ENCODE peak calls at places on chromosomes 12 and 14, in four cellular contexts. One of them, this sample, is unnamed.

GRCh38 chr12:1791104-1791927 is 29.0 kb upstream of the LRTM2 start:
- DNase-seq in fibroblast of lung: peak; percentile 76
- DNase-seq in left ventricle myocardium inferior: no peak
- DNase-seq in nephron progenitor cell: peak; percentile 48
- DNase-seq in this sample: peak; percentile 70

GRCh38 chr14:59215353-59215752 is 26.9 kb downstream of the DAAM1 start:
- DNase-seq in fibroblast of lung: peak; percentile 91
- DNase-seq in nephron progenitor cell: no peak
- DNase-seq in left ventricle myocardium inferior: peak; percentile 80
- DNase-seq in this sample: no peak

GRCh38 chr12:63151898-63152700 is 1.1 kb upstream of the AVPR1A start:
- DNase-seq in nephron progenitor cell: peak; percentile 67
- DNase-seq in left ventricle myocardium inferior: peak; percentile 20
- DNase-seq in fibroblast of lung: peak; percentile 42
- DNase-seq in this sample: peak; percentile 55

GRCh38 chr12:109682708-109683060 is 30.9 kb upstream of the FAM222A start:
- DNase-seq in fibroblast of lung: no peak
- DNase-seq in left ventricle myocardium inferior: no peak
- DNase-seq in nephron progenitor cell: no peak
- DNase-seq in this sample: no peak

GRCh38 chr12:101064721-101065120 is 145.3 kb downstream of the SLC5A8 start:
- DNase-seq in fibroblast of lung: no peak
- DNase-seq in left ventricle myocardium inferior: no peak
- DNase-seq in nephron progenitor cell: no peak
- DNase-seq in this sample: no peak

GRCh38 chr12:110574044-110574443 is 9.1 kb downstream of the PPTC7 start:
- DNase-seq in fibroblast of lung: no peak
- DNase-seq in left ventricle myocardium inferior: no peak
- DNase-seq in nephron progenitor cell: no peak
- DNase-seq in this sample: no peak

GRCh38 chr12:67069451-67070306 is 199.5 kb upstream of the CAND1 start:
- DNase-seq in left ventricle myocardium inferior: peak; percentile 28
- DNase-seq in fibroblast of lung: no peak
- DNase-seq in nephron progenitor cell: peak; percentile 73
- DNase-seq in this sample: peak; percentile 57

GRCh38 chr14:67493092-67493717 is 4.7 kb upstream of the TMEM229B start:
- DNase-seq in fibroblast of lung: no peak
- DNase-seq in nephron progenitor cell: no peak
- DNase-seq in left ventricle myocardium inferior: no peak
- DNase-seq in this sample: no peak

GRCh38 chr12:83619973-83620372 is 933.3 kb downstream of the TMTC2 start:
- DNase-seq in left ventricle myocardium inferior: no peak
- DNase-seq in nephron progenitor cell: no peak
- DNase-seq in fibroblast of lung: no peak
- DNase-seq in this sample: no peak

GRCh38 chr12:27696293-27696652 is at the start of gene REP15:
- DNase-seq in left ventricle myocardium inferior: no peak
- DNase-seq in fibroblast of lung: no peak
- DNase-seq in nephron progenitor cell: no peak
- DNase-seq in this sample: no peak

GRCh38 chr12:10562306-10562933 is 51.0 kb downstream of the MAGOHB start:
- DNase-seq in fibroblast of lung: peak; percentile 73
- DNase-seq in nephron progenitor cell: no peak
- DNase-seq in left ventricle myocardium inferior: no peak
- DNase-seq in this sample: peak; percentile 42

GRCh38 chr14:99234982-99235491 is 37.0 kb downstream of the BCL11B start:
- DNase-seq in fibroblast of lung: no peak
- DNase-seq in left ventricle myocardium inferior: no peak
- DNase-seq in nephron progenitor cell: peak; percentile 76
- DNase-seq in this sample: no peak

GRCh38 chr12:121762269-121762668 is 31.2 kb downstream of the RHOF start:
- DNase-seq in fibroblast of lung: peak; percentile 57
- DNase-seq in nephron progenitor cell: no peak
- DNase-seq in left ventricle myocardium inferior: no peak
- DNase-seq in this sample: no peak

GRCh38 chr14:101187816-101188570 is 284.5 kb upstream of the RTL1 start:
- DNase-seq in left ventricle myocardium inferior: no peak
- DNase-seq in nephron progenitor cell: no peak
- DNase-seq in fibroblast of lung: no peak
- DNase-seq in this sample: no peak

GRCh38 chr12:15893260-15893659 is 11.1 kb downstream of the STRAP start:
- DNase-seq in nephron progenitor cell: no peak
- DNase-seq in left ventricle myocardium inferior: no peak
- DNase-seq in fibroblast of lung: no peak
- DNase-seq in this sample: no peak

GRCh38 chr12:15887043-15887817 is 5.0 kb downstream of the STRAP start:
- DNase-seq in nephron progenitor cell: no peak
- DNase-seq in left ventricle myocardium inferior: no peak
- DNase-seq in fibroblast of lung: no peak
- DNase-seq in this sample: no peak

GRCh38 chr12:15897433-15897832 is 13.7 kb upstream of the DERA start:
- DNase-seq in fibroblast of lung: no peak
- DNase-seq in left ventricle myocardium inferior: no peak
- DNase-seq in nephron progenitor cell: no peak
- DNase-seq in this sample: no peak

DNA sequence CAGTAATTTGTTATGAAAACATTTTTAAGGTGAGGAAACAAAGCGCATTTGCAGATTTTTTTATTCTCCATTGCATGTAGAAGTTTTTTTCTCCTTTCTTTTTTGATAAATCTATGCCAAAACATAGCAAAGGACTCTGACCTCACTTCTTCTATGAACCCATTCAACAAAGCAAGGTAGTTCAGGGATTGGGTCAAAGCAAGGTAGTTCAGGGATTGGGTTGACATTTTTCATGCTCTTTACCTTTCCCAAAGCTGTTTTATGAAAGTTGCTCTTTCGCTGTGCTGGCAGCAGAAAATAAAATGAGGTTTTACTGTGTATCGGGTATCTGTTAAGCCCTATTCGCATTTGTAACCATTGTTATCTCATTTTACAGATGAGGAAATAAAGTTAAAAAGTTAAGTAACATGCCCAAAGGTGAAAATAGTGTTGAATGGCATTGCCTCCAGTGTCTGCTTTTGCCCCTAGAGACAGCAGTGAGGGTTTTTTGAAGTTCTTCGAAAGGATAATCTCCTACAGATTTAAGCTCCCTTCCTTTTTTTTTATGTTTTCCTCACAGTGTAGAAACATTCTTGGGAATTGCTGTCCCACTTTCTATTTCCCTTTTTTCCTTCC is 10.6 kb downstream of the STRAP start:
- DNase-seq in nephron progenitor cell: no peak
- DNase-seq in left ventricle myocardium inferior: no peak
- DNase-seq in fibroblast of lung: no peak
- DNase-seq in this sample: no peak
- TF ChIP-seq CTCF in nephron progenitor cell: no peak
- TF ChIP-seq CTCF in left ventricle myocardium inferior: no peak
- TF ChIP-seq CTCF in fibroblast of lung: no peak
- TF ChIP-seq CTCF in this sample: no peak

GRCh38 chr14:104893435-104894207 is 28.6 kb downstream of the CEP170B start:
- DNase-seq in left ventricle myocardium inferior: peak; percentile 14
- DNase-seq in fibroblast of lung: no peak
- DNase-seq in nephron progenitor cell: no peak
- DNase-seq in this sample: no peak

GRCh38 chr14:104895786-104896642 is 28.7 kb upstream of the PLD4 start:
- DNase-seq in fibroblast of lung: no peak
- DNase-seq in nephron progenitor cell: no peak
- DNase-seq in left ventricle myocardium inferior: peak; percentile 14
- DNase-seq in this sample: no peak

GRCh38 chr14:104894331-104895206 is 29.5 kb downstream of the CEP170B start:
- DNase-seq in nephron progenitor cell: no peak
- DNase-seq in fibroblast of lung: no peak
- DNase-seq in left ventricle myocardium inferior: peak; percentile 14
- DNase-seq in this sample: no peak

GRCh38 chr14:104897286-104898194 is 27.1 kb upstream of the PLD4 start:
- DNase-seq in left ventricle myocardium inferior: no peak
- DNase-seq in nephron progenitor cell: no peak
- DNase-seq in fibroblast of lung: no peak
- DNase-seq in this sample: peak; percentile 22

DNA sequence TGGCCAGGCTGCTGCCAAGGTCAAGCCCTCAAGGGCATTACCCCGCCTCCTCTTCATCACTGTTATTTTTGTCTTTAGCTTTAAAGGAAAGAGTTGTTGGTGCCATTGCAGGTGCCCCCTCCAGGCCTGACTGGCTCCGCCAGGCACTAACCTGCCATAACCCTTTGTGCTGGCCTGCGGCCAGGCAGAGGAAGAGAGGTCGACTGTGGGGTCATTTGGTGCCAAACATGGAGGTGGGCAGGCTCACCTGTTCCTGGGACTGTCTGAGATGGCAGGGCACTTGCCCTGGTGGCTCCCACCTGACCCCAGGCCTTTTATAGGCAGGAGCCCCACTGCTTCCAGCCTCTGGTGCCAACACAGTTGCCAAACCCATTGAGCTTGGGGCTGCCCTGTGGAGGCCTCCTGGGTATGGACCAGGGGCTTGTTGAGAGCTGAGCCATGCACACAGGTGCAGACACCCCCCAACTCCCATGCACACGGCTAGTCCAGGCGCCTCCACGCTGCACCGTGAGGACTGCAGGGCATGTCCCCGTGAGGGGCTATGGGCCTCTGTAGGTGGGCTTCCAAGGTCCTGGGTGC is 29.4 kb upstream of the PLD4 start:
- DNase-seq in left ventricle myocardium inferior: peak; percentile 15
- DNase-seq in nephron progenitor cell: no peak
- DNase-seq in fibroblast of lung: no peak
- DNase-seq in this sample: no peak
- TF ChIP-seq CTCF in left ventricle myocardium inferior: no peak
- TF ChIP-seq CTCF in nephron progenitor cell: no peak
- TF ChIP-seq CTCF in fibroblast of lung: no peak
- TF ChIP-seq CTCF in this sample: no peak

DNA sequence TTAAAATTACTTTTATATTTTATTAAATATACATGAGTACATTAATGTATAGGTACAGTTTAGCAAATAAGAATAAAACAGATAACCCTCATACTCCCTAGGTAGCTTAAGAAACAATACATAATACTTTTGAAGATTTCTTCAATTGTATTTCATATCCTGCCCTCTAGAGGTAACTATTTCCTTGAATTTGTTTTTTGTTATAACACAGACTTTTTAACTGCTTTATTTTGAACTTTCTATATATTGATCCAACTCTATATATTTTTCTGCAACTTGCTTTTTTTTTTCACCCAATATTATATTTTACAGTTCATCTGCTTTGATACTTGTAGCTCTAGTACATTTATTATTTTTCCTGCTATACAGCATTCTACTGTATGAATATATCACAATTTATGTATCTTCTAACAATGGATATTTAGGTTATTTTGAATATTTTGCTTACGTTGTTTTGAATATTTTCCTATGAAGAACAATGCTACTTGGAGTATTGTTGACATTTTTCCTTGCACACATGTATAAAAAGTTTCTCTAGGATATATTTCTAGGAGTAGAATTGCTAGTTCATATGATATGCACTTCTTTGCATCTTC is 72.8 kb upstream of the ABCD2 start:
- DNase-seq in nephron progenitor cell: no peak
- DNase-seq in left ventricle myocardium inferior: no peak
- DNase-seq in fibroblast of lung: peak; percentile 26
- DNase-seq in this sample: no peak
- TF ChIP-seq CTCF in nephron progenitor cell: peak; percentile 32
- TF ChIP-seq CTCF in left ventricle myocardium inferior: peak; percentile 55
- TF ChIP-seq CTCF in fibroblast of lung: no peak
- TF ChIP-seq CTCF in this sample: no peak

DNA sequence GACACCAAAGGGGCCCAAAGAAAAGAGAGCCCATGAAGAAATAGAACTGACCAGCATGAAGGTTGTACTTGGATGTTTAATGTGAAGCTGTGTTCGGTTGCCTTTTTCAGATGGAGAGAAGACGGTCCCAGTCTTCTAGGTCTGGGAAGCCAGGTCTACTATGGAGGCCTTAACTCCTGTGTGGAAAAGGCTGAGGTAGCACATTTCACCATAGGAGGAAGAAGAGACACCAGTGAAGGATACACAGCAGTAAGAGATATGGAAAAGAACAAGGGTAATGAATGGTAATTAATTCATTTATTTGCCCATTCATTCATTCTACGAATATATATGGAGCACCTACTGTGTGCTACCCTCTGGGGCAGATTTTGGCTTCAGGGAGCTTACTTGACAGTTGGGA is 151.6 kb upstream of the PLEKHG7 start:
- DNase-seq in left ventricle myocardium inferior: no peak
- DNase-seq in fibroblast of lung: no peak
- DNase-seq in nephron progenitor cell: no peak
- DNase-seq in this sample: no peak
- TF ChIP-seq CTCF in left ventricle myocardium inferior: no peak
- TF ChIP-seq CTCF in fibroblast of lung: no peak
- TF ChIP-seq CTCF in nephron progenitor cell: no peak
- TF ChIP-seq CTCF in this sample: no peak

DNA sequence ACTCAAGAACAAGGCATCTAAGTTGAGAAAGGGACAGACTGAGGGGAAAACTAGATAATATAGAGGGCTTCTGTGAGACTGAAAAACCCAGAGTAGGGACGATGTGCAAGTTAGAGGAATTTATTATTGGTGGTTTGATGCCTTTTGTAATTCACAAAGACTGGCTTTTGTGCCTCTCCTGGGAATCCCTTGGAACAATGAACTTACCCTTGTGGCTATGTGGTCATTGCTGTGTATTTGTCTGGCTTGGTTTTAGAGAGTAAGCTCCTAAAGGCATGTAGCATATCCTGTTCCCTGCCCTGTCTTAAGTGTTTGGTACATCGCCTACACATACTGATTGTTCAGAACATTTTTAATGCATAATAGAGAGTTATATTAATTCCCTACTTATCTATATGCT is 26.6 kb downstream of the DCN start:
- DNase-seq in nephron progenitor cell: no peak
- DNase-seq in left ventricle myocardium inferior: no peak
- DNase-seq in fibroblast of lung: no peak
- DNase-seq in this sample: no peak
- TF ChIP-seq CTCF in nephron progenitor cell: no peak
- TF ChIP-seq CTCF in left ventricle myocardium inferior: no peak
- TF ChIP-seq CTCF in fibroblast of lung: no peak
- TF ChIP-seq CTCF in this sample: no peak

This sample was measured in GM20000.